ENCODE peak calls at places on chromosomes 1 and 21, in eight cellular contexts. F is GM20000; Z is tibial nerve; P is choroid plexus epithelial cell; L is NCI-H2171; R is heart right ventricle; C is stimulated activated CD8-positive, alpha-beta memory T cell treated with anti-CD3 and anti-CD28 coated beads, Interleukin-2, amount 100 ng/mL, for 48 hours; N is amniotic stem cell. X is an unnamed sample.

GRCh38 chr1:209688746-209689234 is 13.6 kb downstream of the G0S2 start:
- DNase-seq in F (no peak), N (no peak), C (no peak), R (no peak), L (no peak), Z (no peak), P (peak), X (no peak)

GRCh38 chr21:26748066-26748465 is 97.1 kb downstream of the ADAMTS1 start:
- DNase-seq in P (no peak), Z (no peak), R (no peak), C (no peak), N (no peak), L (no peak), F (no peak), X (no peak)

GRCh38 chr1:37797750-37798345 is 4.2 kb downstream of the MANEAL start:
- DNase-seq in L (no peak), N (no peak), R (no peak), Z (no peak), C (no peak), F (no peak), P (peak), X (no peak)

GRCh38 chr1:179036844-179037465 is 11.3 kb downstream of the FAM20B start:
- DNase-seq in N (no peak), C (no peak), R (no peak), Z (no peak), F (peak), L (no peak), P (no peak), X (no peak)

GRCh38 chr1:171645553-171646336 is 6.7 kb downstream of the MYOC start:
- DNase-seq in P (no peak), R (peak), N (no peak), F (no peak), C (no peak), L (peak), Z (peak), X (peak)

GRCh38 chr1:202034683-202035462 is 24.5 kb downstream of the ELF3 start:
- DNase-seq in C (peak), Z (peak), F (peak), R (peak), P (peak), N (peak), L (peak), X (peak)

GRCh38 chr1:214280386-214281029 is 451 bp upstream of the SMYD2 start:
- DNase-seq in L (no peak), P (peak), C (no peak), F (no peak), R (peak), Z (peak), N (no peak), X (no peak)

GRCh38 chr1:94025383-94026340 is 95.3 kb downstream of the ABCA4 start:
- DNase-seq in Z (peak), R (no peak), N (peak), L (no peak), F (peak), C (no peak), P (peak), X (no peak)